ENCODE peak calls at places on chromosome 1, in nine cellular contexts. G, H, N, Z, F, Q, S, O and E are unnamed samples.

GRCh38 chr1:2543543-2544092 is 12.6 kb upstream of the TNFRSF14 start:
- DNase-seq in O (no peak), Q (no peak), H (peak), F (peak), Z (no peak), N (peak), S (no peak), G (no peak), E (peak)

GRCh38 chr1:228488107-228488817 is 1.1 kb downstream of the RNF187 start:
- DNase-seq in G (no peak), F (no peak), Z (no peak), Q (no peak), N (no peak), H (no peak), S (no peak), O (no peak), E (no peak)

GRCh38 chr1:181088079-181089016 is at the start of gene IER5:
- DNase-seq in S (peak), F (peak), O (peak), Z (peak), H (peak), Q (peak), N (peak), G (peak), E (peak)

GRCh38 chr1:24555591-24556413 is at the start of gene NCMAP:
- DNase-seq in Q (no peak), Z (no peak), S (no peak), G (no peak), O (peak), H (no peak), N (no peak), F (no peak), E (no peak)

GRCh38 chr1:93275634-93276295 is 69.9 kb upstream of the DR1 start:
- DNase-seq in H (no peak), G (no peak), N (no peak), Q (no peak), F (no peak), S (no peak), Z (peak), O (no peak), E (no peak)

GRCh38 chr1:21913258-21913657 is 23.9 kb downstream of the HSPG2 start:
- DNase-seq in H (no peak), Q (no peak), S (peak), G (no peak), N (no peak), O (no peak), F (no peak), Z (no peak), E (peak)

GRCh38 chr1:21072721-21073120 is 104.0 kb downstream of the EIF4G3 start:
- DNase-seq in S (no peak), Q (no peak), Z (peak), N (no peak), O (no peak), F (no peak), G (no peak), H (no peak), E (no peak)

GRCh38 chr1:43991200-43991475 is 261 bp upstream of the CCDC24 start:
- DNase-seq in Q (no peak), G (no peak), H (no peak), O (no peak), N (no peak), Z (no peak), S (no peak), F (no peak), E (no peak)

GRCh38 chr1:226640737-226641136 is 92.2 kb downstream of the STUM start:
- DNase-seq in Z (no peak), O (no peak), H (no peak), F (no peak), Q (no peak), G (no peak), S (no peak), N (no peak), E (no peak)